ENCODE peak calls at places on chromosomes 7 and 10, in seven cellular contexts. One of them, this sample, is unnamed.

GRCh38 chr10:32239770-32240169 is 107.2 kb downstream of the EPC1 start:
- DNase-seq in transverse colon: no peak
- DNase-seq in fibroblast of mammary gland: peak
- DNase-seq in mucosa of descending colon: no peak
- DNase-seq in cardiac septum: no peak
- DNase-seq in naive B cell: no peak
- DNase-seq in SW480: no peak
- DNase-seq in this sample: peak

GRCh38 chr10:49656845-49657493 is 22.5 kb upstream of the C10orf53 start:
- DNase-seq in mucosa of descending colon: no peak
- DNase-seq in SW480: no peak
- DNase-seq in fibroblast of mammary gland: no peak
- DNase-seq in naive B cell: no peak
- DNase-seq in transverse colon: no peak
- DNase-seq in cardiac septum: no peak
- DNase-seq in this sample: no peak

GRCh38 chr10:117503170-117503885 is 39.2 kb upstream of the EMX2 start:
- DNase-seq in mucosa of descending colon: no peak
- DNase-seq in fibroblast of mammary gland: peak
- DNase-seq in SW480: peak
- DNase-seq in transverse colon: no peak
- DNase-seq in naive B cell: no peak
- DNase-seq in cardiac septum: peak
- DNase-seq in this sample: peak

GRCh38 chr10:1116696-1117254 is 60.6 kb downstream of the WDR37 start:
- DNase-seq in SW480: no peak
- DNase-seq in transverse colon: no peak
- DNase-seq in cardiac septum: no peak
- DNase-seq in naive B cell: no peak
- DNase-seq in fibroblast of mammary gland: no peak
- DNase-seq in mucosa of descending colon: peak
- DNase-seq in this sample: no peak

GRCh38 chr10:395665-396064 is 260.4 kb downstream of the ZMYND11 start:
- DNase-seq in fibroblast of mammary gland: no peak
- DNase-seq in naive B cell: no peak
- DNase-seq in SW480: no peak
- DNase-seq in cardiac septum: no peak
- DNase-seq in mucosa of descending colon: no peak
- DNase-seq in transverse colon: no peak
- DNase-seq in this sample: no peak

GRCh38 chr10:11165591-11166543 is 148.2 kb downstream of the CELF2 start:
- DNase-seq in naive B cell: peak
- DNase-seq in SW480: no peak
- DNase-seq in fibroblast of mammary gland: no peak
- DNase-seq in transverse colon: peak
- DNase-seq in mucosa of descending colon: peak
- DNase-seq in cardiac septum: peak
- DNase-seq in this sample: peak

GRCh38 chr10:114691442-114691941 is 33.4 kb upstream of the ABLIM1 start:
- DNase-seq in mucosa of descending colon: no peak
- DNase-seq in transverse colon: no peak
- DNase-seq in naive B cell: no peak
- DNase-seq in fibroblast of mammary gland: peak
- DNase-seq in cardiac septum: no peak
- DNase-seq in SW480: peak
- DNase-seq in this sample: peak

GRCh38 chr10:69573056-69573806 is at the start of gene NEUROG3:
- DNase-seq in naive B cell: peak
- DNase-seq in SW480: no peak
- DNase-seq in cardiac septum: no peak
- DNase-seq in mucosa of descending colon: no peak
- DNase-seq in fibroblast of mammary gland: no peak
- DNase-seq in transverse colon: no peak
- DNase-seq in this sample: no peak

GRCh38 chr7:105691692-105692564 is 110.6 kb upstream of the EFCAB10 start:
- DNase-seq in SW480: no peak
- DNase-seq in cardiac septum: no peak
- DNase-seq in naive B cell: peak
- DNase-seq in transverse colon: peak
- DNase-seq in fibroblast of mammary gland: peak
- DNase-seq in mucosa of descending colon: peak
- DNase-seq in this sample: peak

GRCh38 chr7:46972205-46972604 is 609.7 kb downstream of the TNS3 start:
- DNase-seq in SW480: no peak
- DNase-seq in mucosa of descending colon: no peak
- DNase-seq in fibroblast of mammary gland: peak
- DNase-seq in cardiac septum: no peak
- DNase-seq in transverse colon: no peak
- DNase-seq in naive B cell: no peak
- DNase-seq in this sample: peak

GRCh38 chr7:116560021-116560970 is 35.5 kb downstream of the CAV1 start:
- DNase-seq in mucosa of descending colon: no peak
- DNase-seq in transverse colon: no peak
- DNase-seq in SW480: no peak
- DNase-seq in fibroblast of mammary gland: peak
- DNase-seq in naive B cell: no peak
- DNase-seq in cardiac septum: no peak
- DNase-seq in this sample: no peak

GRCh38 chr10:132298038-132298935 is 9.5 kb downstream of the STK32C start:
- DNase-seq in transverse colon: no peak
- DNase-seq in cardiac septum: peak
- DNase-seq in mucosa of descending colon: no peak
- DNase-seq in naive B cell: no peak
- DNase-seq in fibroblast of mammary gland: no peak
- DNase-seq in SW480: no peak
- DNase-seq in this sample: no peak

GRCh38 chr10:9294865-9295264 is 1240.4 kb downstream of the GATA3 start:
- DNase-seq in transverse colon: no peak
- DNase-seq in mucosa of descending colon: no peak
- DNase-seq in naive B cell: no peak
- DNase-seq in SW480: no peak
- DNase-seq in fibroblast of mammary gland: no peak
- DNase-seq in cardiac septum: no peak
- DNase-seq in this sample: no peak

GRCh38 chr10:116722736-116723427 is 19.5 kb downstream of the HSPA12A start:
- DNase-seq in SW480: no peak
- DNase-seq in transverse colon: no peak
- DNase-seq in cardiac septum: no peak
- DNase-seq in fibroblast of mammary gland: no peak
- DNase-seq in naive B cell: no peak
- DNase-seq in mucosa of descending colon: no peak
- DNase-seq in this sample: no peak

GRCh38 chr7:90403174-90404113 is at the start of gene CLDN12:
- DNase-seq in mucosa of descending colon: peak
- DNase-seq in transverse colon: peak
- DNase-seq in SW480: peak
- DNase-seq in fibroblast of mammary gland: peak
- DNase-seq in naive B cell: peak
- DNase-seq in cardiac septum: peak
- DNase-seq in this sample: peak

GRCh38 chr10:110212119-110213006 is 5.0 kb downstream of the MXI1 start:
- DNase-seq in transverse colon: peak
- DNase-seq in mucosa of descending colon: peak
- DNase-seq in fibroblast of mammary gland: no peak
- DNase-seq in naive B cell: peak
- DNase-seq in cardiac septum: no peak
- DNase-seq in SW480: no peak
- DNase-seq in this sample: no peak

GRCh38 chr10:108757946-108758345 is 1165.4 kb downstream of the XPNPEP1 start:
- DNase-seq in mucosa of descending colon: no peak
- DNase-seq in naive B cell: no peak
- DNase-seq in cardiac septum: no peak
- DNase-seq in transverse colon: no peak
- DNase-seq in SW480: no peak
- DNase-seq in fibroblast of mammary gland: no peak
- DNase-seq in this sample: no peak

GRCh38 chr10:60141916-60142559 is 235.7 kb upstream of the CCDC6 start:
- DNase-seq in SW480: no peak
- DNase-seq in cardiac septum: no peak
- DNase-seq in naive B cell: no peak
- DNase-seq in fibroblast of mammary gland: no peak
- DNase-seq in transverse colon: no peak
- DNase-seq in mucosa of descending colon: no peak
- DNase-seq in this sample: no peak

GRCh38 chr7:40447345-40447744 is 312.5 kb downstream of the SUGCT start:
- DNase-seq in SW480: peak
- DNase-seq in mucosa of descending colon: no peak
- DNase-seq in fibroblast of mammary gland: no peak
- DNase-seq in naive B cell: no peak
- DNase-seq in transverse colon: no peak
- DNase-seq in cardiac septum: no peak
- DNase-seq in this sample: no peak

GRCh38 chr10:112565434-112566053 is 118.5 kb downstream of the VTI1A start:
- DNase-seq in cardiac septum: no peak
- DNase-seq in naive B cell: no peak
- DNase-seq in transverse colon: peak
- DNase-seq in mucosa of descending colon: peak
- DNase-seq in fibroblast of mammary gland: peak
- DNase-seq in SW480: peak
- DNase-seq in this sample: peak

GRCh38 chr10:101878869-101879268 is 35.3 kb upstream of the KCNIP2 start:
- DNase-seq in naive B cell: no peak
- DNase-seq in transverse colon: no peak
- DNase-seq in mucosa of descending colon: no peak
- DNase-seq in fibroblast of mammary gland: no peak
- DNase-seq in SW480: no peak
- DNase-seq in cardiac septum: no peak
- DNase-seq in this sample: no peak

GRCh38 chr10:116796469-116796868 is 52.8 kb upstream of the ENO4 start:
- DNase-seq in mucosa of descending colon: no peak
- DNase-seq in cardiac septum: no peak
- DNase-seq in transverse colon: no peak
- DNase-seq in fibroblast of mammary gland: no peak
- DNase-seq in naive B cell: no peak
- DNase-seq in SW480: no peak
- DNase-seq in this sample: no peak

GRCh38 chr10:58967551-58968418 is 208.7 kb upstream of the PHYHIPL start:
- DNase-seq in SW480: peak
- DNase-seq in naive B cell: no peak
- DNase-seq in mucosa of descending colon: no peak
- DNase-seq in fibroblast of mammary gland: no peak
- DNase-seq in cardiac septum: no peak
- DNase-seq in transverse colon: no peak
- DNase-seq in this sample: no peak

GRCh38 chr10:128846927-128847326 is 620.1 kb upstream of the MGMT start:
- DNase-seq in cardiac septum: no peak
- DNase-seq in naive B cell: no peak
- DNase-seq in fibroblast of mammary gland: no peak
- DNase-seq in mucosa of descending colon: no peak
- DNase-seq in SW480: no peak
- DNase-seq in transverse colon: no peak
- DNase-seq in this sample: no peak

GRCh38 chr10:43160067-43160918 is 22.0 kb downstream of the CSGALNACT2 start:
- DNase-seq in cardiac septum: no peak
- DNase-seq in SW480: no peak
- DNase-seq in naive B cell: no peak
- DNase-seq in transverse colon: no peak
- DNase-seq in fibroblast of mammary gland: peak
- DNase-seq in mucosa of descending colon: no peak
- DNase-seq in this sample: peak

GRCh38 chr10:62843591-62843990 is 27.4 kb upstream of the EGR2 start:
- DNase-seq in naive B cell: no peak
- DNase-seq in transverse colon: no peak
- DNase-seq in cardiac septum: no peak
- DNase-seq in SW480: no peak
- DNase-seq in mucosa of descending colon: no peak
- DNase-seq in fibroblast of mammary gland: no peak
- DNase-seq in this sample: no peak

GRCh38 chr7:3712841-3713240 is 411.8 kb downstream of the SDK1 start:
- DNase-seq in naive B cell: no peak
- DNase-seq in transverse colon: peak
- DNase-seq in mucosa of descending colon: peak
- DNase-seq in cardiac septum: no peak
- DNase-seq in SW480: no peak
- DNase-seq in fibroblast of mammary gland: no peak
- DNase-seq in this sample: no peak

GRCh38 chr10:61330669-61331068 is 122.5 kb downstream of the TMEM26 start:
- DNase-seq in transverse colon: no peak
- DNase-seq in mucosa of descending colon: no peak
- DNase-seq in cardiac septum: no peak
- DNase-seq in fibroblast of mammary gland: no peak
- DNase-seq in SW480: no peak
- DNase-seq in naive B cell: no peak
- DNase-seq in this sample: no peak

GRCh38 chr7:31699050-31699449 is 12.0 kb downstream of the PPP1R17 start:
- DNase-seq in fibroblast of mammary gland: no peak
- DNase-seq in SW480: no peak
- DNase-seq in transverse colon: no peak
- DNase-seq in naive B cell: no peak
- DNase-seq in mucosa of descending colon: no peak
- DNase-seq in cardiac septum: no peak
- DNase-seq in this sample: no peak

GRCh38 chr7:44291066-44291732 is 34.2 kb downstream of the CAMK2B start:
- DNase-seq in mucosa of descending colon: peak
- DNase-seq in fibroblast of mammary gland: no peak
- DNase-seq in cardiac septum: peak
- DNase-seq in SW480: no peak
- DNase-seq in transverse colon: peak
- DNase-seq in naive B cell: no peak
- DNase-seq in this sample: peak

GRCh38 chr7:34497153-34497777 is 160.8 kb upstream of the NPSR1 start:
- DNase-seq in cardiac septum: no peak
- DNase-seq in fibroblast of mammary gland: no peak
- DNase-seq in transverse colon: no peak
- DNase-seq in SW480: no peak
- DNase-seq in mucosa of descending colon: no peak
- DNase-seq in naive B cell: no peak
- DNase-seq in this sample: peak

GRCh38 chr10:43140414-43140813 is 2.2 kb downstream of the CSGALNACT2 start:
- DNase-seq in SW480: no peak
- DNase-seq in naive B cell: peak
- DNase-seq in mucosa of descending colon: no peak
- DNase-seq in transverse colon: no peak
- DNase-seq in fibroblast of mammary gland: peak
- DNase-seq in cardiac septum: no peak
- DNase-seq in this sample: peak

GRCh38 chr7:116807011-116807560 is 55.3 kb upstream of the CAPZA2 start:
- DNase-seq in naive B cell: no peak
- DNase-seq in mucosa of descending colon: no peak
- DNase-seq in transverse colon: no peak
- DNase-seq in cardiac septum: no peak
- DNase-seq in SW480: no peak
- DNase-seq in fibroblast of mammary gland: no peak
- DNase-seq in this sample: no peak

GRCh38 chr7:140334341-140335057 is 63.8 kb downstream of the SLC37A3 start:
- DNase-seq in mucosa of descending colon: no peak
- DNase-seq in SW480: no peak
- DNase-seq in transverse colon: no peak
- DNase-seq in fibroblast of mammary gland: no peak
- DNase-seq in cardiac septum: no peak
- DNase-seq in naive B cell: no peak
- DNase-seq in this sample: no peak

GRCh38 chr10:116620423-116621400 is at the start of gene PNLIPRP2:
- DNase-seq in cardiac septum: no peak
- DNase-seq in naive B cell: no peak
- DNase-seq in fibroblast of mammary gland: no peak
- DNase-seq in transverse colon: peak
- DNase-seq in SW480: no peak
- DNase-seq in mucosa of descending colon: peak
- DNase-seq in this sample: no peak

GRCh38 chr10:105189464-105189800 is 548.3 kb downstream of the SORCS3 start:
- DNase-seq in transverse colon: no peak
- DNase-seq in naive B cell: no peak
- DNase-seq in fibroblast of mammary gland: peak
- DNase-seq in SW480: no peak
- DNase-seq in mucosa of descending colon: no peak
- DNase-seq in cardiac septum: no peak
- DNase-seq in this sample: no peak

GRCh38 chr10:24467605-24468004 is 256.1 kb downstream of the ARHGAP21 start:
- DNase-seq in naive B cell: no peak
- DNase-seq in fibroblast of mammary gland: peak
- DNase-seq in transverse colon: no peak
- DNase-seq in SW480: no peak
- DNase-seq in cardiac septum: no peak
- DNase-seq in mucosa of descending colon: no peak
- DNase-seq in this sample: peak

GRCh38 chr10:75982611-75983369 is 551.4 kb downstream of the LRMDA start:
- DNase-seq in cardiac septum: no peak
- DNase-seq in naive B cell: no peak
- DNase-seq in SW480: no peak
- DNase-seq in transverse colon: no peak
- DNase-seq in fibroblast of mammary gland: peak
- DNase-seq in mucosa of descending colon: peak
- DNase-seq in this sample: peak

This sample was measured in choroid plexus epithelial cell.